ENCODE peak calls at places on chromosomes 11 and 22, in four cellular contexts. G is ovary, V is thoracic aorta, H is neural crest cell. F is an unnamed sample.

GRCh38 chr22:37244922-37245722 is 1.1 kb upstream of the RAC2 start:
- DNase-seq in G (no peak), V (no peak), H (no peak), F (no peak)

GRCh38 chr11:12090761-12091261 is 19.6 kb upstream of the MICAL2 start:
- DNase-seq in G (no peak), V (no peak), H (no peak), F (no peak)

GRCh38 chr22:30212363-30212995 is 34.1 kb downstream of the LIF start:
- DNase-seq in G (peak; percentile 44), V (no peak), H (no peak), F (no peak)

GRCh38 chr11:62678770-62679696 is at the start of gene UBXN1:
- DNase-seq in G (peak; percentile 88), V (peak; percentile 87), H (peak; percentile 71), F (peak; percentile 79)

GRCh38 chr11:43579171-43579918 is 101.2 kb upstream of the HSD17B12 start:
- DNase-seq in G (no peak), V (no peak), H (no peak), F (no peak)

GRCh38 chr11:8258771-8259170 is 4.9 kb downstream of the LMO1 start:
- DNase-seq in G (no peak), V (no peak), H (no peak), F (no peak)

GRCh38 chr11:61417670-61418069 is 12.1 kb downstream of the CPSF7 start:
- DNase-seq in G (no peak), V (no peak), H (no peak), F (no peak)

GRCh38 chr11:34492806-34493414 is 20.7 kb downstream of the ELF5 start:
- DNase-seq in G (peak; percentile 13), V (no peak), H (peak; percentile 72), F (no peak)

GRCh38 chr22:19143967-19144400 is 467 bp downstream of the ESS2 start:
- DNase-seq in G (no peak), V (no peak), H (no peak), F (peak; percentile 51)

GRCh38 chr22:46582281-46582811 is 37.8 kb upstream of the GRAMD4 start:
- DNase-seq in G (no peak), V (no peak), H (no peak), F (no peak)

GRCh38 chr11:17890333-17890732 is 122.5 kb downstream of the SERGEF start:
- DNase-seq in G (no peak), V (no peak), H (no peak), F (no peak)

GRCh38 chr11:48013269-48013901 is 33.0 kb downstream of the PTPRJ start:
- DNase-seq in G (no peak), V (no peak), H (no peak), F (peak; percentile 54)

GRCh38 chr11:86671386-86672006 is 920 bp downstream of the ME3 start:
- DNase-seq in G (peak; percentile 89), V (no peak), H (peak; percentile 14), F (no peak)

GRCh38 chr11:14232652-14233051 is 126.3 kb downstream of the RRAS2 start:
- DNase-seq in G (no peak), V (no peak), H (no peak), F (no peak)
- TF ChIP-seq CTCF in G (no peak), V (no peak), H (peak; percentile 32), F (no peak)

DNA sequence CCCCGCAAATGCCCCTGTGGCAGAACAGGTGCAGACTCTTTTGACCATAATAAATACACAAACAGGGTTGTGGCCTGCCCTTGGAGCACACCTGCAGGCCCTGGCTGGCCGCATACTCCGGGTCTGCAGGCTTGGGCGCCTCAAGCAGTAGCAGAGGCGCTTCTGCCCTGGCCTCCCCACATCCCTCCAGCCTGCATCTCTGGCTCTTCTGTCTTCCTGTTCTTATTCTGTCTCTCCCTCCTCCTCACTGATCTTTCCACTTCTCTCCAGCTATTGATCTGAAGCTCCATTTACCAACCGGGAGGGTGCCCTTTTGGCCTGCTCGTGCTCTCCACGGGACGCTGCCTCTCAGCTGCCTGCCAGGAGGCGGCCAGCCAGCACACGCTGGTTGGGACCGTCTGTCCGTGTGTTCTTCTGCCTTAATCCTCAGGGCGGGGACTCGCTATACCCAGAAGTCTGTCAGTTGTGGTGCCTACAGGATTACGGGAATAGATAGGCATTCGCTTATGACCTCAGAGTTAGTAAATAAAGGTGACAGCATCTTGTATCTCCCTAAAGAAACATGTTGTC is 5.2 kb downstream of the UPB1 start:
- DNase-seq in G (no peak), V (no peak), H (no peak), F (no peak)
- TF ChIP-seq CTCF in G (no peak), V (no peak), H (no peak), F (no peak)

GRCh38 chr11:102453286-102453797 is 777 bp upstream of the TMEM123 start:
- DNase-seq in G (no peak), V (no peak), H (no peak), F (no peak)
- TF ChIP-seq CTCF in G (no peak), V (no peak), H (no peak), F (no peak)

DNA sequence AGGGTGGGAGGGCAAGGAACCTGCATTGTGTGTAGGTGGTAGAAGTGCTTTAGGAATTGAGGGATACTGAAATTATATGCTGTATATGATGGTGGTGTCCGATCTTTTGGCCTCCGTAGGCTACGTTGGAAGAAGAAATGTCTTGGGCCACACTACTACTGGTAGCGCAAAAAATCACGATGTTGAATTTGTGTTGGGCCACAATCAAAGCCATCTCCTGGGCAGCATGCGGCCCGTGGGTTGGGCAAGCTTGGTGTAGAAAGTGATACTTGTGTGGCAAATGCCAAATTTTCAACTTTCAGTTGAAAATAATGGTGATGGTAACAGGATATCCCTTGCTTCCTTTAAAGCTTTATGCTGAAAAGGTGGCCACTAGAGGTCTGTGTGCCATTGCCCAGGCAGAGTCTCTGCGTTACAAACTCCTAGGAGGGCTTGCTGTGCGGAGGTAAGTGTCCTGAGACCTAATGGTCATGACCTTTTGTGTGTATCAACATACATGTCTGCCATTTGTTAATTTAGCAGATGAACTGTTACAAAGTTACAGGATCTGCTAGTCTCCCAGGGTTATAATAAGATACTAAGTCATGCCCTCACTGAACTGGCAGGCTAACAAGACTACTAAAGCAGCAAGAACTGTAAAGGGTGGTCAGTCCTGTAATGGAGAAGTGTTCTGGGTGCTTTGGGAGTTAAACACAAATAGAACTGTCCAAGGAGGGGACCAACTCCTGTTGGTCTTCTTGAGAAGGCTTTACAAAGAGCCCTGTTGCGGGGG is 2.9 kb downstream of the RPS3 start:
- DNase-seq in G (no peak), V (no peak), H (no peak), F (no peak)
- TF ChIP-seq CTCF in G (no peak), V (no peak), H (no peak), F (no peak)

GRCh38 chr11:96393753-96394348 is 4.0 kb downstream of the JRKL start:
- DNase-seq in G (no peak), V (no peak), H (no peak), F (no peak)

GRCh38 chr11:96390403-96390830 is 604 bp downstream of the JRKL start:
- DNase-seq in G (no peak), V (no peak), H (no peak), F (peak; percentile 17)

GRCh38 chr11:96389604-96390402 is at the start of the genes CCDC82 and JRKL:
- DNase-seq in G (peak; percentile 95), V (peak; percentile 88), H (peak; percentile 98), F (peak; percentile 97)

GRCh38 chr11:96388891-96389603 is 665 bp downstream of the CCDC82 start:
- DNase-seq in G (no peak), V (no peak), H (no peak), F (no peak)

DNA sequence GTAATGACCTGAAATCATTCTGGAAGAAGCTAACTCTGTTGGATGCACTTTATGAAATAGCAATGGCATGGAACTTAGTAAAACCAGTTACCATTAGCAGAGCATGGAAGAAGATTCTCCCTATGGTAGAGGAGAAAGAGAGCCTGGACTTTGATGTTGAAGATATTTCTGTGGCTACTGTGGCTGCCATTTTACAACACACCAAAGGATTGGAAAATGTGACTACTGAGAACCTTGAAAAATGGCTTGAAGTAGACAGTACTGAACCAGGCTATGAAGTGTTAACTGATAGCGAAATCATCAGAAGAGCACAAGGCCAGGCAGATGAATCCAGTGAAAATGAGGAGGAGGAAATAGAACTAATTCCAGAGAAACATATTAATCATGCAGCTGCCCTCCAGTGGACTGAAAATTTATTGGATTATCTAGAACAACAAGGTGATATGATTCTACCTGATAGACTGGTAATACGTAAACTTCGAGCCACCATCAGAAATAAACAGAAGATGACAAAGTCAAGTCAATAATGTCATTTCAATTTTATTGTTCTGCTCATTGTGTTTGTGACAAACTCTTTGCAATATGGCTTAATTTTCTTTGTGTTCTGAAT is 2.0 kb downstream of the JRKL start:
- DNase-seq in G (no peak), V (no peak), H (no peak), F (no peak)
- TF ChIP-seq CTCF in G (no peak), V (no peak), H (no peak), F (no peak)